ENCODE peak calls at places on chromosomes 11 and 22, in five cellular contexts. R is activated T-helper 1 cell treated with anti-CD3 and anti-CD28 coated beads, Interleukin-12 subunit alpha, Interleukin-12 subunit beta, Interleukin-2, Interleukin-4 antibody, amounts not matched to agents 30 ng/mL and 10 ng/mL and 1 ng/mL, durations not matched to agents 14 hours and 24 hours and 36 hours; K is lower leg skin; P is MV-4-11; H is HFF-Myc. Y is an unnamed sample.

GRCh38 chr11:91350931-91351330 is 873.7 kb upstream of the FAT3 start:
- DNase-seq in H (no peak), K (no peak), P (no peak), R (no peak), Y (no peak)

GRCh38 chr11:37511425-37511933 is 913.4 kb upstream of the RAG2 start:
- DNase-seq in P (no peak), H (no peak), K (no peak), R (no peak), Y (no peak)

GRCh38 chr11:3905080-3905953 is 49.9 kb downstream of the STIM1 start:
- DNase-seq in K (peak), P (peak), H (no peak), R (peak), Y (peak)

GRCh38 chr11:110778351-110778750 is 66.1 kb upstream of the ARHGAP20 start:
- DNase-seq in K (no peak), P (peak), R (no peak), H (no peak), Y (no peak)

GRCh38 chr11:72641900-72642814 is 32.1 kb downstream of the PDE2A start:
- DNase-seq in R (no peak), H (no peak), K (no peak), P (no peak), Y (no peak)

GRCh38 chr11:122202161-122202950 is 86.3 kb upstream of the BLID start:
- DNase-seq in K (no peak), P (no peak), R (no peak), H (no peak), Y (no peak)

GRCh38 chr11:69914286-69915150 is 95.3 kb upstream of the FGF3 start:
- DNase-seq in P (no peak), H (no peak), K (no peak), R (no peak), Y (no peak)

GRCh38 chr11:26905368-26905767 is 88.5 kb upstream of the FIBIN start:
- DNase-seq in P (no peak), K (peak), R (no peak), H (peak), Y (no peak)

GRCh38 chr22:20135846-20136602 is 4.4 kb downstream of the ZDHHC8 start:
- DNase-seq in R (no peak), H (no peak), P (no peak), K (no peak), Y (no peak)

GRCh38 chr11:75557649-75558494 is 4.2 kb upstream of the SERPINH1 start:
- DNase-seq in P (no peak), K (peak), R (no peak), H (peak), Y (no peak)

GRCh38 chr22:35411112-35411511 is 11.2 kb downstream of the MCM5 start:
- DNase-seq in H (no peak), P (peak), K (no peak), R (no peak), Y (no peak)

GRCh38 chr22:19884954-19885751 is 30.5 kb upstream of the GNB1L start:
- DNase-seq in K (no peak), R (no peak), P (no peak), H (no peak), Y (no peak)

GRCh38 chr22:28183078-28183870 is 264.2 kb upstream of the PITPNB start:
- DNase-seq in R (no peak), H (no peak), K (no peak), P (no peak), Y (no peak)

GRCh38 chr11:19935507-19935906 is 222.9 kb downstream of the NAV2 start:
- DNase-seq in H (no peak), K (no peak), R (no peak), P (no peak), Y (no peak)

GRCh38 chr11:78763664-78764063 is 189.0 kb upstream of the NARS2 start:
- DNase-seq in K (no peak), R (no peak), H (no peak), P (no peak), Y (no peak)

GRCh38 chr11:76805206-76805913 is 22.2 kb downstream of the TSKU start:
- DNase-seq in K (no peak), H (no peak), R (peak), P (no peak), Y (no peak)

GRCh38 chr22:20494978-20495860 is at the start of gene KLHL22:
- DNase-seq in P (no peak), R (peak), H (no peak), K (no peak), Y (peak)

GRCh38 chr11:126157326-126158030 is 54.0 kb downstream of the RPUSD4 start:
- DNase-seq in H (no peak), P (peak), R (no peak), K (no peak), Y (no peak)

GRCh38 chr11:59944761-59945160 is 6.5 kb downstream of the OOSP1 start:
- DNase-seq in R (no peak), K (no peak), P (no peak), H (no peak), Y (no peak)

GRCh38 chr11:29527391-29527936 is 489.4 kb downstream of the KCNA4 start:
- DNase-seq in R (no peak), P (peak), K (no peak), H (no peak), Y (no peak)

GRCh38 chr22:24106385-24107381 is 74.6 kb upstream of the SUSD2 start:
- DNase-seq in R (peak), P (no peak), H (no peak), K (no peak), Y (peak)

GRCh38 chr11:33557201-33557600 is 143.4 kb downstream of the C11orf91 start:
- DNase-seq in H (no peak), K (no peak), R (no peak), P (no peak), Y (no peak)

GRCh38 chr11:3627291-3627690 is 14.5 kb downstream of the ART5 start:
- DNase-seq in K (no peak), P (no peak), R (no peak), H (no peak), Y (no peak)

GRCh38 chr22:35377735-35378134 is 3.2 kb upstream of the HMOX1 start:
- DNase-seq in R (no peak), H (no peak), P (peak), K (no peak), Y (no peak)

GRCh38 chr22:46750861-46751260 is 11.6 kb upstream of the TBC1D22A start:
- DNase-seq in H (no peak), K (no peak), R (no peak), P (no peak), Y (no peak)

GRCh38 chr22:19598054-19598855 is 74.0 kb upstream of the CLDN5 start:
- DNase-seq in R (no peak), H (no peak), K (no peak), P (peak), Y (peak)

GRCh38 chr11:82864268-82864667 is 36.0 kb downstream of the PRCP start:
- DNase-seq in H (peak), P (peak), R (no peak), K (peak), Y (no peak)

GRCh38 chr11:28836285-28837081 is 728.3 kb downstream of the METTL15 start:
- DNase-seq in K (no peak), P (no peak), R (no peak), H (peak), Y (no peak)

GRCh38 chr11:7965386-7965785 is at the start of gene NLRP10:
- DNase-seq in R (no peak), P (no peak), H (no peak), K (no peak), Y (no peak)

GRCh38 chr11:69238562-69239319 is 55.2 kb upstream of the MYEOV start:
- DNase-seq in P (no peak), K (no peak), R (no peak), H (no peak), Y (no peak)

GRCh38 chr11:96215094-96215782 is 127.8 kb downstream of the MAML2 start:
- DNase-seq in R (no peak), H (no peak), P (peak), K (no peak), Y (no peak)

GRCh38 chr22:41940853-41941765 is 5.8 kb downstream of the CENPM start:
- DNase-seq in K (peak), P (peak), H (no peak), R (peak), Y (peak)

Y was measured in CD4-positive, CD25-positive, alpha-beta regulatory T cell.